ENCODE peak calls at places on chromosomes 6 and 20, in eight cellular contexts. U is foreskin keratinocyte, V is MM.1S, L is dorsolateral prefrontal cortex, H is heart left ventricle, N is fibroblast of lung, G is endodermal cell, Y is PC-3. R is an unnamed sample.

GRCh38 chr20:61896058-61896961 is 169.4 kb downstream of the TAF4 start:
- DNase-seq in G (peak; percentile 86), N (peak; percentile 24), Y (peak; percentile 69), L (peak; percentile 25), U (peak; percentile 20), V (peak; percentile 26), H (no peak), R (peak; percentile 87)

GRCh38 chr6:130993292-130993765 is 69.7 kb downstream of the EPB41L2 start:
- DNase-seq in Y (no peak), L (no peak), U (no peak), N (no peak), H (no peak), V (no peak), G (peak; percentile 59), R (no peak)

GRCh38 chr6:5411414-5411813 is 150.1 kb downstream of the FARS2 start:
- DNase-seq in N (no peak), U (no peak), Y (no peak), H (no peak), V (no peak), G (no peak), L (no peak), R (no peak)

GRCh38 chr20:57250607-57251343 is 15.7 kb downstream of the BMP7 start:
- DNase-seq in L (no peak), V (no peak), N (peak; percentile 2), U (no peak), Y (no peak), G (peak; percentile 76), H (no peak), R (no peak)

GRCh38 chr6:147268254-147268653 is 64.0 kb downstream of the STXBP5 start:
- DNase-seq in Y (no peak), G (no peak), V (no peak), U (peak; percentile 73), H (no peak), L (no peak), N (peak; percentile 12), R (peak; percentile 5)

GRCh38 chr6:97524846-97525245 is 241.8 kb upstream of the MMS22L start:
- DNase-seq in Y (peak; percentile 2), U (peak; percentile 77), L (peak; percentile 9), N (peak; percentile 8), G (peak; percentile 88), V (no peak), H (no peak), R (peak; percentile 2)

GRCh38 chr6:39170860-39171259 is 55.9 kb upstream of the SAYSD1 start:
- DNase-seq in G (no peak), U (no peak), N (no peak), L (no peak), V (no peak), H (no peak), Y (no peak), R (no peak)

GRCh38 chr6:95576621-95577316 is 566 bp upstream of the MANEA start:
- DNase-seq in V (peak; percentile 62), L (no peak), G (no peak), H (no peak), U (peak; percentile 46), Y (no peak), N (peak; percentile 16), R (peak; percentile 3)

GRCh38 chr6:17086469-17086868 is 15.4 kb upstream of the STMND1 start:
- DNase-seq in L (peak; percentile 81), V (peak; percentile 24), G (peak; percentile 60), U (peak; percentile 69), H (peak; percentile 46), Y (peak; percentile 93), N (peak; percentile 67), R (peak; percentile 83)

GRCh38 chr6:28809947-28810654 is 113.7 kb downstream of the TRIM27 start:
- DNase-seq in G (peak; percentile 81), N (no peak), H (no peak), V (no peak), U (no peak), L (no peak), Y (no peak), R (no peak)

GRCh38 chr6:101613556-101613955 is 220.0 kb downstream of the GRIK2 start:
- DNase-seq in Y (no peak), L (no peak), N (no peak), H (no peak), G (no peak), U (no peak), V (no peak), R (no peak)

GRCh38 chr6:64777941-64778785 is 928.9 kb downstream of the EYS start:
- DNase-seq in L (no peak), Y (peak; percentile 65), N (peak; percentile 4), V (no peak), H (no peak), U (peak; percentile 19), G (no peak), R (no peak)

DNA sequence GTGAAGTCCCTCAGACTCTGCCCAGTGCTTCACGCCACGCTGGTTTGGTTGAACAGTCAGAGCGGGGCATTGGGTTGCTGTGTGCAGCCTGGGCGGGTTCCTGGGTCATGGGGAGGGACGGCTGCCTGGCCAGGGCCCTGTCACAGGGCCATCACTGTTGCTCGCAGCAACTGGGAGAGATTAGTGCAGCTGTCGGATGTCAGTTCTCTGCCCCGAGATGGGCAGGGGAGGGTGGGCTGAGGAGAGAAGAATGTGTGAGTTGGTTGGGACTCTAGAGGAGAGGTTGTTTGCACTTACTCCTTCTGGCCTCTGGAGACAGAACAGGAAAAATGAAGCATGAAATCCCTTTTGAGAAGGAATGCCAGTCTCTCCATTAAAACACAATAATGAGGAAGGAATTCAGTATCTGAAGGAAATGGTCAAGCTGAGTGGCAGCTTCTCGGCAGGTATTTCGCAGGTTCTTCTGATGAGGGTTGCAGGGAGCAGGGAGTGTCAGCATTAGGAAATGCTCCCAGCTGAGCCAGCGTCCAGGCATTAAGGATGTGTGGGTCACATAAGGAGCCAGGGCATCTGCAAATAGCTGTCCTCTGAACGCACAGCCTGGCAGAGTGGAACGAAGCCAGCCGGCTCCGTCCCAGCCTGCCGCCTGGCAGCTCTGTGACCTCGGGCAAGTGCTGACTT is 95.9 kb downstream of the SSR1 start:
- DNase-seq in N (peak; percentile 3), Y (no peak), U (peak; percentile 67), V (no peak), L (no peak), H (peak; percentile 58), G (peak; percentile 82), R (peak; percentile 59)
- TF ChIP-seq CTCF in N (no peak), Y (no peak), U (peak; percentile 18), V (no peak), L (no peak), H (no peak), G (peak; percentile 52), R (no peak)

DNA sequence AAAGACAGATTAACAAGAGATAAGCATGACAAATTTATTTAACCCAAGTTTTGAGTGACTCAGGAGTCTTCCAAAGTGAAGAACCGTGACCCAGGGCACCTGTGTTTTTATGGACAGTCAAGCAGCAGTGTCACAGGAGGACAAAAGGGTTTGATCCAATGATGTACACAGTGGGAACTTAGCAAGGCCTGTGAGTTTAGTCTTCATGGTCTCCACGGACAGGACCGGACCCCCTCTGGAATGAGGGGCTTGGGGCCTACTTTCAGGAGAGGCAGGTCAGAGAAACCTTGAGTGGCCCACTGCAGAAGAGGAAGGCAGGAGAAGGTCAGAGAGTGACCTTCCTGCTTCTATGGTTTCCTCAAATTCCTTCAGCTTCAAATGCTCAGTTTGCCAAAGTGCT is 26.2 kb upstream of the ZMYND8 start:
- DNase-seq in U (no peak), L (no peak), V (no peak), Y (peak; percentile 23), N (peak; percentile 6), G (no peak), H (no peak), R (no peak)
- H3K27ac ChIP-seq in U (no peak overlapping the region), L (no peak overlapping the region), V (no peak overlapping the region), Y (no peak overlapping the region), N (no peak overlapping the region), G (no peak overlapping the region), H (no peak overlapping the region), R (peak overlapping the region; percentile 33)

DNA sequence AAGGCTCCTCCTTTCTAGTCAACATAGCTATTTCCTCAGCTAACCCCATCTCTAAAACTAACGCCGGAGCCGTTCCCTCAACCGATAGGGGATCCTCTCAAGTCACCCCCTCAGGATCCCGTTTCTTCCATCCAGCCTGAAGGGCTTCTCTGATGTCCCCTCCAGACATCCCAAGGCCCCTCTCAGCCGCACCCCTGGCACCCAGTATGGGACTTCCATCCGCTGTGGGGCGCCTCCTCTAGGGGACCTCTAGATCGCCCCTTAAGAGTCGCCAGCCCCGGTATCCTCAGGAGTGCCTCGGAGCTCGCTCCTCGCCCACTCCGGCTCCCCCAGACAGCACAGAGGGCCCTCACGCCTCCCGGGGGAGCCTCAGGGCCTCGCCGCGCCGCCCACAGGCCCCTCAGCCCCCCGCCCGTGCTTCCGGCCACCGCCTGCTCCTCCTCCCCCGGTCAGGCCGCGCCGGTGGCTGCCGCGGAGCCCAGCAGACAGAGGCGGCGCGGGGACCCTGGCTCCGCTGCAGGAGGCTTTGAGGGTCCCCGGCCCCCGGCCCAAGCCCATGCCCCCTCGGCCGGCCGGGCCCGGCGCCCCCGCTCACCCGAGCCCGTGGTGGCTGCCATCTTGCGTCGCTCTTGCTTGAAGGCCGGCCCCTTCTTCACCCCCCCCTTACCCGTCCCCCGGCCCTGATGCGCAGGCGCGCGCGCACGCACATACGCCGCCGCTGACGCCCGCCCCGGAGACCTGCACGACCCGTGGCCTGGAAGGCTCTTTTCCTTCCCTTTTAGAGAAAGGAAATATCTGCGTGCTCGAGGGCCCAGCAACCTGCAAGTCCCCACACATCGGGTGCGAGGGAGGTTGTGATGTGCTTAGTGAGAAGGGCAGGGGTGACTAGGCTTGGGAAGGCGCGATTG is at the start of gene UBE2V1:
- DNase-seq in N (peak; percentile 86), H (peak; percentile 93), V (peak; percentile 89), L (peak; percentile 89), U (peak; percentile 67), Y (peak; percentile 91), G (peak; percentile 95), R (peak; percentile 99)
- TF ChIP-seq CTCF in N (peak; percentile 39), H (no peak), V (peak; percentile 53), L (peak; percentile 39), U (peak; percentile 54), Y (peak; percentile 64), G (peak; percentile 42), R (peak; percentile 79)

GRCh38 chr6:36576573-36576972 is 17.6 kb upstream of the SRSF3 start:
- DNase-seq in H (no peak), Y (no peak), G (no peak), U (no peak), N (no peak), L (no peak), V (no peak), R (no peak)
- H3K27ac ChIP-seq in H (no peak overlapping the region), Y (peak overlapping the region; percentile 37), G (no peak overlapping the region), U (no peak overlapping the region), N (no peak overlapping the region), L (no peak overlapping the region), V (no peak overlapping the region), R (peak overlapping the region; percentile 81)

GRCh38 chr6:119116712-119117281 is 38.3 kb upstream of the FAM184A start:
- DNase-seq in N (no peak), V (no peak), L (no peak), G (peak; percentile 69), U (no peak), Y (no peak), H (no peak), R (no peak)
- TF ChIP-seq CTCF in N (peak; percentile 11), V (peak; percentile 46), L (no peak), G (peak; percentile 71), U (peak; percentile 24), Y (no peak), H (peak; percentile 14), R (no peak)

GRCh38 chr6:117986401-117986800 is 79.3 kb downstream of the SLC35F1 start:
- DNase-seq in H (no peak), V (no peak), U (no peak), Y (no peak), N (no peak), G (no peak), L (no peak), R (no peak)
- H3K27ac ChIP-seq in H (no peak overlapping the region), V (no peak overlapping the region), U (no peak overlapping the region), Y (no peak overlapping the region), N (no peak overlapping the region), G (peak overlapping the region; percentile 52), L (peak overlapping the region; percentile 79), R (no peak overlapping the region)

R was measured in RWPE1.